ENCODE peak calls at places on chromosomes 13 and 19, in five cellular contexts. T is K562, V is HepG2, O is H1, E is GM12878. L is an unnamed sample.

GRCh38 chr13:101454767-101455166 is 2.3 kb downstream of the ITGBL1 start:
- DNase-seq in T (no peak), E (no peak), O (no peak), V (no peak), L (no peak)

GRCh38 chr13:104510422-104510821 is 1444.2 kb upstream of the SLC10A2 start:
- DNase-seq in V (no peak), T (no peak), O (no peak), E (no peak), L (no peak)

GRCh38 chr13:70310720-70311119 is 202.5 kb upstream of the KLHL1 start:
- DNase-seq in V (peak; percentile 58), T (no peak), O (no peak), E (no peak), L (peak; percentile 79)

GRCh38 chr13:106513608-106514007 is 21.9 kb downstream of the EFNB2 start:
- DNase-seq in V (no peak), E (no peak), O (no peak), T (no peak), L (no peak)

GRCh38 chr19:11338569-11339253 is 746 bp downstream of the RAB3D start:
- DNase-seq in V (no peak), O (no peak), T (no peak), E (no peak), L (no peak)

GRCh38 chr19:40229484-40229883 is 3.0 kb upstream of the CCNP start:
- DNase-seq in T (no peak), E (no peak), O (no peak), V (no peak), L (no peak)

GRCh38 chr13:31352467-31352866 is 152.7 kb downstream of the B3GLCT start:
- DNase-seq in E (no peak), T (no peak), V (no peak), O (no peak), L (peak; percentile 48)

GRCh38 chr19:13764821-13765394 is 586 bp downstream of the MRI1 start:
- DNase-seq in V (no peak), E (no peak), O (no peak), T (peak; percentile 44), L (peak; percentile 58)

GRCh38 chr13:83440465-83440864 is 441.8 kb downstream of the SLITRK1 start:
- DNase-seq in O (no peak), E (no peak), T (no peak), V (no peak), L (no peak)

GRCh38 chr13:101303512-101303911 is 112.8 kb downstream of the NALCN start:
- DNase-seq in V (no peak), E (no peak), O (no peak), T (no peak), L (no peak)

GRCh38 chr13:30569901-30570576 is 47.7 kb upstream of the USPL1 start:
- DNase-seq in T (peak; percentile 5), E (no peak), V (peak; percentile 52), O (peak; percentile 36), L (peak; percentile 17)

GRCh38 chr13:97255515-97255999 is 33.4 kb downstream of the MBNL2 start:
- DNase-seq in E (no peak), T (no peak), V (no peak), O (no peak), L (no peak)

GRCh38 chr13:43368003-43368402 is 344.6 kb downstream of the DNAJC15 start:
- DNase-seq in T (no peak), E (no peak), O (no peak), V (no peak), L (no peak)

GRCh38 chr19:5078666-5079409 is 109.9 kb downstream of the KDM4B start:
- DNase-seq in V (no peak), E (no peak), O (no peak), T (no peak), L (no peak)

GRCh38 chr13:48818495-48818961 is 157.2 kb upstream of the FNDC3A start:
- DNase-seq in E (no peak), V (no peak), O (no peak), T (no peak), L (peak; percentile 15)

GRCh38 chr13:96449920-96450319 is 360.0 kb downstream of the HS6ST3 start:
- DNase-seq in E (no peak), V (no peak), T (no peak), O (no peak), L (no peak)

GRCh38 chr13:48505597-48506091 is 27.2 kb downstream of the RCBTB2 start:
- DNase-seq in O (no peak), T (no peak), V (no peak), E (peak; percentile 93), L (no peak)

GRCh38 chr19:47107201-47107952 is 6.2 kb downstream of the ZC3H4 start:
- DNase-seq in E (no peak), T (peak; percentile 2), V (peak; percentile 93), O (no peak), L (no peak)

GRCh38 chr13:97353927-97354326 is 80.0 kb upstream of the RAP2A start:
- DNase-seq in E (no peak), T (no peak), V (no peak), O (no peak), L (no peak)

GRCh38 chr19:6773323-6773931 is 919 bp downstream of the VAV1 start:
- DNase-seq in E (peak; percentile 64), T (no peak), V (no peak), O (no peak), L (peak; percentile 46)

GRCh38 chr13:27851049-27851448 is 58.8 kb downstream of the GSX1 start:
- DNase-seq in E (no peak), T (no peak), V (no peak), O (no peak), L (no peak)

GRCh38 chr19:12156254-12157058 is at the start of gene ZNF625:
- DNase-seq in V (peak; percentile 90), T (no peak), E (peak; percentile 39), O (peak; percentile 85), L (peak; percentile 99)

GRCh38 chr19:29542776-29543175 is 17.0 kb downstream of the VSTM2B start:
- DNase-seq in E (no peak), V (no peak), T (no peak), O (no peak), L (no peak)

GRCh38 chr13:102564564-102564963 is 32.2 kb upstream of the TPP2 start:
- DNase-seq in O (no peak), V (no peak), T (no peak), E (no peak), L (no peak)

GRCh38 chr19:35122687-35123551 is 7.3 kb downstream of the FXYD3 start:
- DNase-seq in T (no peak), O (no peak), V (no peak), E (no peak), L (no peak)

GRCh38 chr13:59319276-59319675 is 844.5 kb downstream of the DIAPH3 start:
- DNase-seq in V (no peak), O (no peak), T (no peak), E (no peak), L (no peak)

GRCh38 chr13:27744861-27745260 is 47.4 kb upstream of the GSX1 start:
- DNase-seq in O (no peak), E (no peak), V (no peak), T (no peak), L (peak; percentile 78)

GRCh38 chr13:112326821-112327370 is 49.3 kb upstream of the SPACA7 start:
- DNase-seq in O (no peak), E (no peak), T (no peak), V (no peak), L (no peak)

GRCh38 chr13:94956407-94957110 is 244.2 kb upstream of the SOX21 start:
- DNase-seq in V (no peak), O (no peak), E (no peak), T (no peak), L (no peak)

GRCh38 chr19:18469245-18470107 is 31.5 kb upstream of the ISYNA1 start:
- DNase-seq in T (peak; percentile 80), O (peak; percentile 53), E (no peak), V (peak; percentile 85), L (peak; percentile 89)

GRCh38 chr19:1853295-1854031 is 5.2 kb upstream of the REXO1 start:
- DNase-seq in E (peak; percentile 43), T (peak; percentile 61), V (peak; percentile 76), O (no peak), L (peak; percentile 87)

GRCh38 chr13:45120967-45121366 is 657 bp downstream of the GTF2F2 start:
- DNase-seq in O (no peak), V (no peak), T (no peak), E (no peak), L (no peak)

GRCh38 chr13:75217949-75218348 is 264.0 kb downstream of the TBC1D4 start:
- DNase-seq in E (no peak), V (no peak), T (no peak), O (no peak), L (no peak)

GRCh38 chr13:113845055-113845454 is 18.8 kb downstream of the GAS6 start:
- DNase-seq in V (peak; percentile 31), T (no peak), O (no peak), E (no peak), L (no peak)

GRCh38 chr19:45419895-45420294 is 3.8 kb downstream of the ERCC1 start:
- DNase-seq in E (no peak), T (no peak), V (no peak), O (no peak), L (no peak)
- H3K79me2 ChIP-seq in E (peaks cover 16% of the 10 kb centered on the region), T (peaks cover 24% of the 10 kb centered on the region), V (peaks cover 9% of the 10 kb centered on the region), O (no peaks in the 10 kb centered on the region), L (peaks cover 5% of the 10 kb centered on the region)

GRCh38 chr13:50357136-50357535 is 341.9 kb downstream of the KCNRG start:
- DNase-seq in O (no peak), V (no peak), T (no peak), E (no peak), L (no peak)
- H3K27ac ChIP-seq in O (no peak overlapping the region), V (no peak overlapping the region), T (peak overlapping the region; percentile 21), E (no peak overlapping the region), L (no peak overlapping the region)

DNA sequence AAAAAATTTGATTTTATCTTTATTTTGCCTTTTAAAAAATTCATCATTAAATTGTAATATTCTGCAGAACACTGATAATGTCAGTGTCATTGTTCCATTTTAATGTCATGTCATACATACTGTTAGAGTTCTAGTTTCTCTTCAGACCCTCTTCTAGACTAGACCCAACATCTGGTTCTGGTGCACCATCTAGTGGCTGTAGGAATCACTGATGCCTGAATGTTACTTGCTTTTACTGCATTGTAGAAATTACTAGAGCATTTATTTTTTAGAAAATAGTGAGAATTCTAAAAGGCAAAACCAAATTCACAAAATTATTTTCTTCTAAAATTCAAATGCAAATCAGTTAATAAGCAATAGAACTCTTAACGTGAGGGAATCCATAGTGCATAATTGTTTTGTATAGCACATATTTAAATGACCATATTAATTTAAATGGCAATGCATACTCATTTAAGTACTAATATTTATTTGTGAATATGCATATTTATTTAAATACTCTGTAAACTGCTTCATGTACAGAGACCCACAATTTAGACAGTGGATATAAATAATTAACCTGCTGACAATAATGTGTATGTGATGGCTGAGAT is 425.7 kb downstream of the KLF12 start:
- DNase-seq in V (peak; percentile 59), T (peak; percentile 36), O (no peak), E (no peak), L (peak; percentile 83)
- TF ChIP-seq CREB1 in V (no peak), T (no peak), O (no peak), E (no peak), L (no peak)

GRCh38 chr19:3453840-3454239 is 26.5 kb downstream of the SMIM24 start:
- DNase-seq in T (no peak), O (no peak), E (no peak), V (no peak), L (no peak)

GRCh38 chr19:3455393-3455955 is 24.9 kb downstream of the SMIM24 start:
- DNase-seq in V (no peak), O (no peak), E (no peak), T (no peak), L (no peak)

GRCh38 chr19:3456925-3457530 is 23.3 kb downstream of the SMIM24 start:
- DNase-seq in V (no peak), O (no peak), T (no peak), E (no peak), L (no peak)

GRCh38 chr19:3455960-3456601 is 24.2 kb downstream of the SMIM24 start:
- DNase-seq in T (no peak), O (no peak), E (no peak), V (no peak), L (no peak)

GRCh38 chr19:3454656-3455392 is 25.5 kb downstream of the SMIM24 start:
- DNase-seq in E (no peak), T (no peak), O (no peak), V (no peak), L (no peak)
- H3K79me2 ChIP-seq in E (no peaks in the 10 kb centered on the region), T (peaks cover 5% of the 10 kb centered on the region), O (no peaks in the 10 kb centered on the region), V (no peaks in the 10 kb centered on the region), L (no peaks in the 10 kb centered on the region)

L was measured in GM23338.